ENCODE peak calls at places on chromosomes 2 and 18, in five cellular contexts. L, R, Q, M and Y are unnamed samples.

GRCh38 chr2:91477731-91478672 is 2786.5 kb downstream of the RPIA start:
- DNase-seq in L (peak), R (peak), Q (no peak), M (peak), Y (no peak)

GRCh38 chr2:136112949-136113766 is 4.8 kb downstream of the CXCR4 start:
- DNase-seq in L (no peak), R (no peak), Q (no peak), M (no peak), Y (no peak)

GRCh38 chr2:225841314-225841713 is 441.8 kb downstream of the NYAP2 start:
- DNase-seq in L (no peak), R (peak), Q (no peak), M (no peak), Y (no peak)

GRCh38 chr2:156673981-156674380 is 237.8 kb downstream of the GPD2 start:
- DNase-seq in L (no peak), R (no peak), Q (no peak), M (no peak), Y (no peak)

GRCh38 chr2:149561309-149561926 is 26.2 kb downstream of the MMADHC start:
- DNase-seq in L (peak), R (peak), Q (peak), M (no peak), Y (no peak)

GRCh38 chr2:189679224-189679623 is 4.8 kb downstream of the ANKAR start:
- DNase-seq in L (no peak), R (no peak), Q (no peak), M (no peak), Y (no peak)

GRCh38 chr2:3427272-3427671 is 47.8 kb downstream of the TRAPPC12 start:
- DNase-seq in L (no peak), R (no peak), Q (no peak), M (no peak), Y (no peak)

GRCh38 chr18:29002747-29003146 is 825.8 kb upstream of the CDH2 start:
- DNase-seq in L (no peak), R (no peak), Q (peak), M (no peak), Y (no peak)

GRCh38 chr2:86412007-86412406 is 29.2 kb upstream of the KDM3A start:
- DNase-seq in L (no peak), R (no peak), Q (no peak), M (no peak), Y (no peak)

GRCh38 chr18:45780568-45780967 is 44.9 kb upstream of the SIGLEC15 start:
- DNase-seq in L (no peak), R (no peak), Q (no peak), M (no peak), Y (no peak)

GRCh38 chr2:241545113-241545512 is 13.4 kb upstream of the BOK start:
- DNase-seq in L (peak), R (peak), Q (no peak), M (no peak), Y (no peak)

GRCh38 chr18:26088482-26088881 is 1.9 kb downstream of the SS18 start:
- DNase-seq in L (peak), R (peak), Q (no peak), M (no peak), Y (no peak)

GRCh38 chr2:118224144-118224887 is 136.0 kb downstream of the INSIG2 start:
- DNase-seq in L (peak), R (peak), Q (no peak), M (no peak), Y (peak)

GRCh38 chr18:73060666-73061270 is 193.0 kb upstream of the NETO1 start:
- DNase-seq in L (peak), R (peak), Q (no peak), M (no peak), Y (no peak)

GRCh38 chr2:42979416-42979869 is 187.1 kb upstream of the HAAO start:
- DNase-seq in L (no peak), R (no peak), Q (no peak), M (peak), Y (no peak)

GRCh38 chr2:241798631-241799521 is 10.1 kb upstream of the NEU4 start:
- DNase-seq in L (no peak), R (no peak), Q (no peak), M (peak), Y (no peak)

GRCh38 chr2:232511336-232511863 is 8.8 kb upstream of the PRSS56 start:
- DNase-seq in L (no peak), R (no peak), Q (no peak), M (no peak), Y (no peak)

GRCh38 chr2:176130153-176130916 is 830 bp downstream of the HOXD8 start:
- DNase-seq in L (peak), R (peak), Q (no peak), M (no peak), Y (peak)

GRCh38 chr2:74743039-74743438 is 89.0 kb downstream of the SEMA4F start:
- DNase-seq in L (no peak), R (no peak), Q (no peak), M (no peak), Y (no peak)

GRCh38 chr2:13193075-13193474 is 476.3 kb downstream of the TRIB2 start:
- DNase-seq in L (no peak), R (peak), Q (no peak), M (no peak), Y (no peak)

GRCh38 chr2:164447660-164448059 is 173.6 kb downstream of the GRB14 start:
- DNase-seq in L (no peak), R (no peak), Q (no peak), M (no peak), Y (no peak)

GRCh38 chr2:36408198-36408703 is 52.7 kb downstream of the CRIM1 start:
- DNase-seq in L (no peak), R (peak), Q (no peak), M (no peak), Y (no peak)

GRCh38 chr18:79642626-79643025 is 37.0 kb upstream of the CTDP1 start:
- DNase-seq in L (no peak), R (no peak), Q (no peak), M (no peak), Y (no peak)

GRCh38 chr2:168528469-168528868 is 72.4 kb downstream of the CERS6 start:
- DNase-seq in L (peak), R (no peak), Q (no peak), M (no peak), Y (no peak)

GRCh38 chr18:395481-396250 is 104.8 kb downstream of the COLEC12 start:
- DNase-seq in L (peak), R (peak), Q (no peak), M (no peak), Y (no peak)

GRCh38 chr18:63099848-63100625 is 219.5 kb downstream of the BCL2 start:
- DNase-seq in L (no peak), R (no peak), Q (no peak), M (peak), Y (no peak)

GRCh38 chr18:6270791-6271216 is 143.9 kb downstream of the L3MBTL4 start:
- DNase-seq in L (no peak), R (no peak), Q (no peak), M (no peak), Y (no peak)

GRCh38 chr18:12904012-12904516 is 20.0 kb upstream of the PTPN2 start:
- DNase-seq in L (no peak), R (no peak), Q (no peak), M (peak), Y (no peak)